ENCODE peak calls at places on chromosome 15, in five cellular contexts. One of them, this sample, is unnamed.

GRCh38 chr15:49154799-49155109 is 645 bp downstream of the COPS2 start:
- DNase-seq in transverse colon: no peak
- DNase-seq in CD4-positive, alpha-beta T cell: no peak
- DNase-seq in left ventricle myocardium inferior: no peak
- DNase-seq in substantia nigra: no peak
- DNase-seq in this sample: no peak

GRCh38 chr15:101439920-101440319 is 49.6 kb downstream of the PCSK6 start:
- DNase-seq in transverse colon: no peak
- DNase-seq in CD4-positive, alpha-beta T cell: no peak
- DNase-seq in left ventricle myocardium inferior: no peak
- DNase-seq in substantia nigra: no peak
- DNase-seq in this sample: no peak

GRCh38 chr15:100928632-100929280 is 9.6 kb downstream of the LRRK1 start:
- DNase-seq in transverse colon: peak; percentile 63
- DNase-seq in CD4-positive, alpha-beta T cell: no peak
- DNase-seq in left ventricle myocardium inferior: no peak
- DNase-seq in substantia nigra: no peak
- DNase-seq in this sample: peak; percentile 68

GRCh38 chr15:86444527-86444926 is 364.9 kb downstream of the AGBL1 start:
- DNase-seq in transverse colon: no peak
- DNase-seq in CD4-positive, alpha-beta T cell: no peak
- DNase-seq in left ventricle myocardium inferior: no peak
- DNase-seq in substantia nigra: no peak
- DNase-seq in this sample: no peak

GRCh38 chr15:37019479-37020433 is 80.6 kb downstream of the MEIS2 start:
- DNase-seq in transverse colon: no peak
- DNase-seq in CD4-positive, alpha-beta T cell: no peak
- DNase-seq in left ventricle myocardium inferior: no peak
- DNase-seq in substantia nigra: no peak
- DNase-seq in this sample: no peak

GRCh38 chr15:89743594-89743993 is 7.5 kb downstream of the MESP1 start:
- DNase-seq in transverse colon: no peak
- DNase-seq in CD4-positive, alpha-beta T cell: no peak
- DNase-seq in left ventricle myocardium inferior: no peak
- DNase-seq in substantia nigra: no peak
- DNase-seq in this sample: no peak

GRCh38 chr15:51097553-51098330 is 3.0 kb upstream of the TNFAIP8L3 start:
- DNase-seq in transverse colon: no peak
- DNase-seq in CD4-positive, alpha-beta T cell: no peak
- DNase-seq in left ventricle myocardium inferior: no peak
- DNase-seq in substantia nigra: no peak
- DNase-seq in this sample: no peak

GRCh38 chr15:34335176-34335575 is 2.4 kb downstream of the SLC12A6 start:
- DNase-seq in transverse colon: no peak
- DNase-seq in CD4-positive, alpha-beta T cell: no peak
- DNase-seq in left ventricle myocardium inferior: no peak
- DNase-seq in substantia nigra: no peak
- DNase-seq in this sample: no peak

GRCh38 chr15:70266412-70267089 is 168.8 kb upstream of the TLE3 start:
- DNase-seq in transverse colon: peak; percentile 49
- DNase-seq in CD4-positive, alpha-beta T cell: no peak
- DNase-seq in left ventricle myocardium inferior: peak; percentile 79
- DNase-seq in substantia nigra: peak; percentile 79
- DNase-seq in this sample: no peak

GRCh38 chr15:33138000-33138399 is 56.5 kb downstream of the FMN1 start:
- DNase-seq in transverse colon: no peak
- DNase-seq in CD4-positive, alpha-beta T cell: no peak
- DNase-seq in left ventricle myocardium inferior: no peak
- DNase-seq in substantia nigra: no peak
- DNase-seq in this sample: no peak

GRCh38 chr15:20344601-20345400 is 196.8 kb downstream of the GOLGA6L6 start:
- DNase-seq in transverse colon: no peak
- DNase-seq in CD4-positive, alpha-beta T cell: peak; percentile 11
- DNase-seq in left ventricle myocardium inferior: no peak
- DNase-seq in substantia nigra: no peak
- DNase-seq in this sample: no peak

GRCh38 chr15:75062706-75063105 is 39.3 kb downstream of the PPCDC start:
- DNase-seq in transverse colon: no peak
- DNase-seq in CD4-positive, alpha-beta T cell: no peak
- DNase-seq in left ventricle myocardium inferior: no peak
- DNase-seq in substantia nigra: no peak
- DNase-seq in this sample: no peak

GRCh38 chr15:57376695-57377477 is 581 bp downstream of the CGNL1 start:
- DNase-seq in transverse colon: no peak
- DNase-seq in CD4-positive, alpha-beta T cell: no peak
- DNase-seq in left ventricle myocardium inferior: peak; percentile 31
- DNase-seq in substantia nigra: no peak
- DNase-seq in this sample: peak; percentile 55

GRCh38 chr15:66232267-66232625 is 21.3 kb downstream of the MEGF11 start:
- DNase-seq in transverse colon: no peak
- DNase-seq in CD4-positive, alpha-beta T cell: no peak
- DNase-seq in left ventricle myocardium inferior: no peak
- DNase-seq in substantia nigra: no peak
- DNase-seq in this sample: no peak

GRCh38 chr15:74306801-74307217 is 60.6 kb downstream of the CYP11A1 start:
- DNase-seq in transverse colon: no peak
- DNase-seq in CD4-positive, alpha-beta T cell: no peak
- DNase-seq in left ventricle myocardium inferior: no peak
- DNase-seq in substantia nigra: no peak
- DNase-seq in this sample: no peak

GRCh38 chr15:48395532-48396011 is 64.3 kb downstream of the DUT start:
- DNase-seq in transverse colon: peak; percentile 22
- DNase-seq in CD4-positive, alpha-beta T cell: no peak
- DNase-seq in left ventricle myocardium inferior: peak; percentile 81
- DNase-seq in substantia nigra: no peak
- DNase-seq in this sample: peak; percentile 23

GRCh38 chr15:72118400-72118978 is at the start of gene SENP8:
- DNase-seq in transverse colon: no peak
- DNase-seq in CD4-positive, alpha-beta T cell: no peak
- DNase-seq in left ventricle myocardium inferior: no peak
- DNase-seq in substantia nigra: no peak
- DNase-seq in this sample: no peak

GRCh38 chr15:57427367-57427821 is 51.1 kb downstream of the CGNL1 start:
- DNase-seq in transverse colon: peak; percentile 46
- DNase-seq in CD4-positive, alpha-beta T cell: no peak
- DNase-seq in left ventricle myocardium inferior: no peak
- DNase-seq in substantia nigra: no peak
- DNase-seq in this sample: peak; percentile 28

GRCh38 chr15:31200735-31201151 is 99.2 kb upstream of the TRPM1 start:
- DNase-seq in transverse colon: peak; percentile 72
- DNase-seq in CD4-positive, alpha-beta T cell: peak; percentile 72
- DNase-seq in left ventricle myocardium inferior: peak; percentile 82
- DNase-seq in substantia nigra: peak; percentile 9
- DNase-seq in this sample: peak; percentile 91

GRCh38 chr15:64013179-64014043 is 32.9 kb downstream of the DAPK2 start:
- DNase-seq in transverse colon: peak; percentile 56
- DNase-seq in CD4-positive, alpha-beta T cell: no peak
- DNase-seq in left ventricle myocardium inferior: no peak
- DNase-seq in substantia nigra: no peak
- DNase-seq in this sample: no peak

GRCh38 chr15:96329403-96329981 is 1.0 kb upstream of the NR2F2 start:
- DNase-seq in transverse colon: no peak
- DNase-seq in CD4-positive, alpha-beta T cell: no peak
- DNase-seq in left ventricle myocardium inferior: no peak
- DNase-seq in substantia nigra: no peak
- DNase-seq in this sample: no peak

GRCh38 chr15:69434236-69434635 is 18.4 kb upstream of the RPLP1 start:
- DNase-seq in transverse colon: no peak
- DNase-seq in CD4-positive, alpha-beta T cell: no peak
- DNase-seq in left ventricle myocardium inferior: no peak
- DNase-seq in substantia nigra: no peak
- DNase-seq in this sample: no peak

GRCh38 chr15:67601008-67601620 is 58.6 kb downstream of the MAP2K5 start:
- DNase-seq in transverse colon: no peak
- DNase-seq in CD4-positive, alpha-beta T cell: no peak
- DNase-seq in left ventricle myocardium inferior: no peak
- DNase-seq in substantia nigra: no peak
- DNase-seq in this sample: no peak

GRCh38 chr15:62894322-62895085 is 148.0 kb upstream of the TPM1 start:
- DNase-seq in transverse colon: no peak
- DNase-seq in CD4-positive, alpha-beta T cell: no peak
- DNase-seq in left ventricle myocardium inferior: no peak
- DNase-seq in substantia nigra: no peak
- DNase-seq in this sample: no peak
- H3K27ac ChIP-seq in transverse colon: peak overlapping the region; percentile 87
- H3K27ac ChIP-seq in CD4-positive, alpha-beta T cell: no peak overlapping the region
- H3K27ac ChIP-seq in left ventricle myocardium inferior: peak overlapping the region; percentile 91
- H3K27ac ChIP-seq in substantia nigra: no peak overlapping the region
- H3K27ac ChIP-seq in this sample: no peak overlapping the region

DNA sequence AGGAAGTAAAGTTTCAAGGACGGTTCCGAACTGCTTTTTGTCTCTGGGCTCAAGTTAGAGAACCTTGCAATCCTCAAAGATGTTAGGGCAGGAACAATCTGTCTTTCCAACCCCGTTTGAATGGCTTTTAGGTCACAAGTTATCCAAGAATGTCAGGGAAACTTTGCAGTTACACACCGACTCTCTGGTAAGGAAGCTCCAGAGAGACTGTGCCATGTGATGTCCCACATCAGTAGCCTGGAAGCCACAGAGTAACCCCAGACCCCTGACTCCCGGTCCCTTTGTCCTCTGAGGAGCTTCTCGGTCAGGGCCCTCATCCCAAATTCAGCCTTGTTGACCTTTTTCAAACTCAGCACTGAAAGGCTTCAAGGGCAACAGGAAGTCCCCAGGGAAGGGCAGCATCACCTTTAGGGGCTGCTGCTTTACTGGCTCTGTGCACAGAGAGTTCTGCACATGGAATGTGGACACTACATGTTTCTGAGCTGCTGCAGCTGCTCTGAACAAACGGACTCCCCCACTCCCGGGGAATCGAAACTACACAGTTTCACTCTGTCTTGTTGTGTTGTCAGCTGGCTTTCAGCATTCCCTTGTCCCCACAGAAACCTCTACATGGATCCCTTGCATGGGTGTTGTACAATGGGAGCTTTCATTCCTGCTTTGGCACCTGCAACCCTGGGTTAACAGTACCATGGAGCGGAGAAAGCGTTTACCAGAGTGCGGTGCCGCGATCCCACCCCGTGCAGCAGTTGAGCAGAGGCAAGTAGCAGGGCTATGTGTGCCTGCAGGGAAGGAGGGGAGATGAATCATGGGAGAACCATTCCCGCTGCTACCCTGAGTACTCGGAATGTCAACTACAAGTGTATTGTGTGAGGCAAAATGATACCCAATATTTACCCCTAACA is 408.2 kb upstream of the THBS1 start:
- DNase-seq in transverse colon: no peak
- DNase-seq in CD4-positive, alpha-beta T cell: no peak
- DNase-seq in left ventricle myocardium inferior: peak; percentile 15
- DNase-seq in substantia nigra: peak; percentile 8
- DNase-seq in this sample: peak; percentile 12
- H3K27ac ChIP-seq in transverse colon: peak overlapping the region; percentile 72
- H3K27ac ChIP-seq in CD4-positive, alpha-beta T cell: no peak overlapping the region
- H3K27ac ChIP-seq in left ventricle myocardium inferior: peak overlapping the region; percentile 51
- H3K27ac ChIP-seq in substantia nigra: peak overlapping the region; percentile 9
- H3K27ac ChIP-seq in this sample: no peak overlapping the region

GRCh38 chr15:99371180-99372103 is 120.2 kb downstream of the LRRC28 start:
- DNase-seq in transverse colon: no peak
- DNase-seq in CD4-positive, alpha-beta T cell: no peak
- DNase-seq in left ventricle myocardium inferior: no peak
- DNase-seq in substantia nigra: no peak
- DNase-seq in this sample: no peak
- H3K27ac ChIP-seq in transverse colon: no peak overlapping the region
- H3K27ac ChIP-seq in CD4-positive, alpha-beta T cell: peak overlapping the region; percentile 10
- H3K27ac ChIP-seq in left ventricle myocardium inferior: no peak overlapping the region
- H3K27ac ChIP-seq in substantia nigra: no peak overlapping the region
- H3K27ac ChIP-seq in this sample: no peak overlapping the region

GRCh38 chr15:29514931-29515330 is 245.3 kb upstream of the NSMCE3 start:
- DNase-seq in transverse colon: no peak
- DNase-seq in CD4-positive, alpha-beta T cell: no peak
- DNase-seq in left ventricle myocardium inferior: no peak
- DNase-seq in substantia nigra: no peak
- DNase-seq in this sample: no peak
- H3K27ac ChIP-seq in transverse colon: no peak overlapping the region
- H3K27ac ChIP-seq in CD4-positive, alpha-beta T cell: no peak overlapping the region
- H3K27ac ChIP-seq in left ventricle myocardium inferior: no peak overlapping the region
- H3K27ac ChIP-seq in substantia nigra: no peak overlapping the region
- H3K27ac ChIP-seq in this sample: no peak overlapping the region

This sample was measured in thyroid gland.